ENCODE peak calls at places on chromosomes 4 and X, in ten cellular contexts. One of them, this sample, is unnamed. For H3K4me1, the result is how much of the 10 kb centered on the place peaks cover.

GRCh38 chr4:119648398-119648797 is 19.8 kb upstream of the PDE5A start:
- DNase-seq in CD8-positive, alpha-beta memory T cell: no peak
- DNase-seq in prostate gland: no peak
- DNase-seq in suprapubic skin: no peak
- DNase-seq in left lung: no peak
- DNase-seq in left ventricle myocardium inferior: no peak
- DNase-seq in cardiac muscle cell: no peak
- DNase-seq in H9: no peak
- DNase-seq in CD4-positive, CD25-positive, alpha-beta regulatory T cell: no peak
- DNase-seq in aorta: no peak
- DNase-seq in this sample: no peak

GRCh38 chr4:55524844-55525571 is 21.7 kb downstream of the CLOCK start:
- DNase-seq in CD8-positive, alpha-beta memory T cell: no peak
- DNase-seq in prostate gland: no peak
- DNase-seq in suprapubic skin: no peak
- DNase-seq in left lung: no peak
- DNase-seq in left ventricle myocardium inferior: no peak
- DNase-seq in cardiac muscle cell: peak
- DNase-seq in H9: no peak
- DNase-seq in CD4-positive, CD25-positive, alpha-beta regulatory T cell: no peak
- DNase-seq in aorta: no peak
- DNase-seq in this sample: no peak

GRCh38 chrX:151082077-151082948 is 94.1 kb upstream of the GPR50 start:
- DNase-seq in CD8-positive, alpha-beta memory T cell: peak
- DNase-seq in prostate gland: peak
- DNase-seq in suprapubic skin: peak
- DNase-seq in left lung: peak
- DNase-seq in left ventricle myocardium inferior: peak
- DNase-seq in cardiac muscle cell: peak
- DNase-seq in H9: peak
- DNase-seq in CD4-positive, CD25-positive, alpha-beta regulatory T cell: peak
- DNase-seq in aorta: peak
- DNase-seq in this sample: peak

GRCh38 chr4:38610844-38611550 is 53.0 kb upstream of the KLF3 start:
- DNase-seq in CD8-positive, alpha-beta memory T cell: no peak
- DNase-seq in prostate gland: peak
- DNase-seq in suprapubic skin: no peak
- DNase-seq in left lung: no peak
- DNase-seq in left ventricle myocardium inferior: no peak
- DNase-seq in cardiac muscle cell: no peak
- DNase-seq in H9: no peak
- DNase-seq in CD4-positive, CD25-positive, alpha-beta regulatory T cell: no peak
- DNase-seq in aorta: peak
- DNase-seq in this sample: peak

GRCh38 chr4:122687450-122688121 is 44.9 kb upstream of the BBS12 start:
- DNase-seq in CD8-positive, alpha-beta memory T cell: no peak
- DNase-seq in prostate gland: no peak
- DNase-seq in suprapubic skin: no peak
- DNase-seq in left lung: no peak
- DNase-seq in left ventricle myocardium inferior: no peak
- DNase-seq in cardiac muscle cell: peak
- DNase-seq in H9: no peak
- DNase-seq in CD4-positive, CD25-positive, alpha-beta regulatory T cell: no peak
- DNase-seq in aorta: no peak
- DNase-seq in this sample: no peak

GRCh38 chr4:107800686-107801085 is 24.0 kb upstream of the SGMS2 start:
- DNase-seq in CD8-positive, alpha-beta memory T cell: no peak
- DNase-seq in prostate gland: no peak
- DNase-seq in suprapubic skin: no peak
- DNase-seq in left lung: no peak
- DNase-seq in left ventricle myocardium inferior: no peak
- DNase-seq in cardiac muscle cell: no peak
- DNase-seq in H9: no peak
- DNase-seq in CD4-positive, CD25-positive, alpha-beta regulatory T cell: no peak
- DNase-seq in aorta: no peak
- DNase-seq in this sample: no peak

GRCh38 chrX:17456526-17456925 is 81.5 kb downstream of the NHS start:
- DNase-seq in CD8-positive, alpha-beta memory T cell: no peak
- DNase-seq in prostate gland: no peak
- DNase-seq in suprapubic skin: no peak
- DNase-seq in left lung: no peak
- DNase-seq in left ventricle myocardium inferior: no peak
- DNase-seq in cardiac muscle cell: no peak
- DNase-seq in H9: no peak
- DNase-seq in CD4-positive, CD25-positive, alpha-beta regulatory T cell: no peak
- DNase-seq in aorta: no peak
- DNase-seq in this sample: no peak

GRCh38 chrX:85391879-85392238 is 12.4 kb upstream of the POF1B start:
- DNase-seq in CD8-positive, alpha-beta memory T cell: no peak
- DNase-seq in prostate gland: no peak
- DNase-seq in suprapubic skin: no peak
- DNase-seq in left lung: no peak
- DNase-seq in left ventricle myocardium inferior: no peak
- DNase-seq in cardiac muscle cell: no peak
- DNase-seq in H9: no peak
- DNase-seq in CD4-positive, CD25-positive, alpha-beta regulatory T cell: no peak
- DNase-seq in aorta: no peak
- DNase-seq in this sample: no peak

GRCh38 chrX:136080766-136081165 is 66.6 kb upstream of the FHL1 start:
- DNase-seq in CD8-positive, alpha-beta memory T cell: no peak
- DNase-seq in prostate gland: no peak
- DNase-seq in suprapubic skin: no peak
- DNase-seq in left lung: no peak
- DNase-seq in left ventricle myocardium inferior: no peak
- DNase-seq in cardiac muscle cell: no peak
- DNase-seq in H9: no peak
- DNase-seq in CD4-positive, CD25-positive, alpha-beta regulatory T cell: no peak
- DNase-seq in aorta: no peak
- DNase-seq in this sample: no peak

GRCh38 chr4:21869978-21870745 is 78.4 kb downstream of the KCNIP4 start:
- DNase-seq in CD8-positive, alpha-beta memory T cell: no peak
- DNase-seq in prostate gland: no peak
- DNase-seq in suprapubic skin: no peak
- DNase-seq in left lung: no peak
- DNase-seq in left ventricle myocardium inferior: no peak
- DNase-seq in cardiac muscle cell: no peak
- DNase-seq in H9: no peak
- DNase-seq in CD4-positive, CD25-positive, alpha-beta regulatory T cell: no peak
- DNase-seq in aorta: no peak
- DNase-seq in this sample: no peak

GRCh38 chr4:182250446-182250845 is 7.2 kb downstream of the TENM3 start:
- DNase-seq in CD8-positive, alpha-beta memory T cell: no peak
- DNase-seq in prostate gland: no peak
- DNase-seq in suprapubic skin: no peak
- DNase-seq in left lung: no peak
- DNase-seq in left ventricle myocardium inferior: no peak
- DNase-seq in cardiac muscle cell: no peak
- DNase-seq in H9: no peak
- DNase-seq in CD4-positive, CD25-positive, alpha-beta regulatory T cell: no peak
- DNase-seq in aorta: no peak
- DNase-seq in this sample: no peak

GRCh38 chr4:25913851-25914669 is at the start of gene SMIM20:
- DNase-seq in CD8-positive, alpha-beta memory T cell: peak
- DNase-seq in prostate gland: peak
- DNase-seq in suprapubic skin: peak
- DNase-seq in left lung: peak
- DNase-seq in left ventricle myocardium inferior: peak
- DNase-seq in cardiac muscle cell: peak
- DNase-seq in H9: peak
- DNase-seq in CD4-positive, CD25-positive, alpha-beta regulatory T cell: peak
- DNase-seq in aorta: peak
- DNase-seq in this sample: peak

GRCh38 chrX:149572743-149573142 is 14.5 kb downstream of the MAGEA9B start:
- DNase-seq in CD8-positive, alpha-beta memory T cell: no peak
- DNase-seq in prostate gland: no peak
- DNase-seq in suprapubic skin: no peak
- DNase-seq in left lung: no peak
- DNase-seq in left ventricle myocardium inferior: no peak
- DNase-seq in cardiac muscle cell: no peak
- DNase-seq in H9: no peak
- DNase-seq in CD4-positive, CD25-positive, alpha-beta regulatory T cell: no peak
- DNase-seq in aorta: no peak
- DNase-seq in this sample: no peak

GRCh38 chrX:110852180-110852579 is 56.6 kb upstream of the CHRDL1 start:
- DNase-seq in CD8-positive, alpha-beta memory T cell: no peak
- DNase-seq in prostate gland: no peak
- DNase-seq in suprapubic skin: no peak
- DNase-seq in left lung: no peak
- DNase-seq in left ventricle myocardium inferior: no peak
- DNase-seq in cardiac muscle cell: peak
- DNase-seq in H9: no peak
- DNase-seq in CD4-positive, CD25-positive, alpha-beta regulatory T cell: no peak
- DNase-seq in aorta: no peak
- DNase-seq in this sample: no peak

GRCh38 chr4:30537462-30537861 is 182.7 kb upstream of the PCDH7 start:
- DNase-seq in CD8-positive, alpha-beta memory T cell: no peak
- DNase-seq in prostate gland: no peak
- DNase-seq in suprapubic skin: no peak
- DNase-seq in left lung: no peak
- DNase-seq in left ventricle myocardium inferior: no peak
- DNase-seq in cardiac muscle cell: peak
- DNase-seq in H9: no peak
- DNase-seq in CD4-positive, CD25-positive, alpha-beta regulatory T cell: no peak
- DNase-seq in aorta: no peak
- DNase-seq in this sample: no peak

GRCh38 chr4:61447918-61448317 is 247.8 kb downstream of the ADGRL3 start:
- DNase-seq in CD8-positive, alpha-beta memory T cell: no peak
- DNase-seq in prostate gland: no peak
- DNase-seq in suprapubic skin: no peak
- DNase-seq in left lung: no peak
- DNase-seq in left ventricle myocardium inferior: no peak
- DNase-seq in cardiac muscle cell: no peak
- DNase-seq in H9: no peak
- DNase-seq in CD4-positive, CD25-positive, alpha-beta regulatory T cell: no peak
- DNase-seq in aorta: no peak
- DNase-seq in this sample: no peak

GRCh38 chr4:2484993-2485392 is 16.1 kb downstream of the RNF4 start:
- DNase-seq in CD8-positive, alpha-beta memory T cell: peak
- DNase-seq in prostate gland: peak
- DNase-seq in suprapubic skin: peak
- DNase-seq in left lung: peak
- DNase-seq in left ventricle myocardium inferior: peak
- DNase-seq in cardiac muscle cell: peak
- DNase-seq in H9: no peak
- DNase-seq in CD4-positive, CD25-positive, alpha-beta regulatory T cell: peak
- DNase-seq in aorta: peak
- DNase-seq in this sample: peak

GRCh38 chr4:29551813-29552212 is 1168.4 kb upstream of the PCDH7 start:
- DNase-seq in CD8-positive, alpha-beta memory T cell: no peak
- DNase-seq in prostate gland: no peak
- DNase-seq in suprapubic skin: no peak
- DNase-seq in left lung: no peak
- DNase-seq in left ventricle myocardium inferior: no peak
- DNase-seq in cardiac muscle cell: no peak
- DNase-seq in H9: no peak
- DNase-seq in CD4-positive, CD25-positive, alpha-beta regulatory T cell: no peak
- DNase-seq in aorta: no peak
- DNase-seq in this sample: no peak

GRCh38 chr4:139532951-139533350 is 23.1 kb downstream of the SETD7 start:
- DNase-seq in CD8-positive, alpha-beta memory T cell: no peak
- DNase-seq in prostate gland: no peak
- DNase-seq in suprapubic skin: no peak
- DNase-seq in left lung: no peak
- DNase-seq in left ventricle myocardium inferior: no peak
- DNase-seq in cardiac muscle cell: no peak
- DNase-seq in H9: no peak
- DNase-seq in CD4-positive, CD25-positive, alpha-beta regulatory T cell: no peak
- DNase-seq in aorta: no peak
- DNase-seq in this sample: no peak

DNA sequence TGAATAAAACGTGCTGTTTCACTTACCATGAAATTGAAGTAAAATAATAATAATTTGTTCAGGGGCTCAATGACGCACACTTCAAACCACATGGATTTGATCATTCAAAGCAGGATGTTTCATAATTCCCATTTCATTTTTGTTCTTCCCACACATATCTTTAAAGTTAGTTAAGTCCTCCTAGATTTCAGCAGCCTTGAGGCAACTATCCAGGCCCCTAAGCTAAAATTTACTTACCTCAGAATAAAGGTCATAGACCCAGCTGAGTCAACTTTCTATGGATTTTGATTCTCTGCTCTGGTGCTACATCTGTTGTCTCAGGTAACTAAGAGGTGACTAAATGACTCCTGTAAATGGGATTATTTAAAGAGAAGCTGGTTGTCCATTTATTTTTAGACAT is 25.0 kb downstream of the GPR174 start:
- DNase-seq in CD8-positive, alpha-beta memory T cell: no peak
- DNase-seq in prostate gland: no peak
- DNase-seq in suprapubic skin: no peak
- DNase-seq in left lung: no peak
- DNase-seq in left ventricle myocardium inferior: no peak
- DNase-seq in cardiac muscle cell: no peak
- DNase-seq in H9: no peak
- DNase-seq in CD4-positive, CD25-positive, alpha-beta regulatory T cell: no peak
- DNase-seq in aorta: no peak
- DNase-seq in this sample: no peak
- H3K4me1 ChIP-seq in CD8-positive, alpha-beta memory T cell: half or more
- H3K4me1 ChIP-seq in prostate gland: under half
- H3K4me1 ChIP-seq in suprapubic skin: under half
- H3K4me1 ChIP-seq in left lung: under half
- H3K4me1 ChIP-seq in left ventricle myocardium inferior: under half
- H3K4me1 ChIP-seq in cardiac muscle cell: under half
- H3K4me1 ChIP-seq in H9: under half
- H3K4me1 ChIP-seq in CD4-positive, CD25-positive, alpha-beta regulatory T cell: half or more
- H3K4me1 ChIP-seq in aorta: under half
- H3K4me1 ChIP-seq in this sample: under half

GRCh38 chr4:41359836-41360213 is 103.1 kb downstream of the UCHL1 start:
- DNase-seq in CD8-positive, alpha-beta memory T cell: no peak
- DNase-seq in prostate gland: no peak
- DNase-seq in suprapubic skin: no peak
- DNase-seq in left lung: no peak
- DNase-seq in left ventricle myocardium inferior: no peak
- DNase-seq in cardiac muscle cell: no peak
- DNase-seq in H9: peak
- DNase-seq in CD4-positive, CD25-positive, alpha-beta regulatory T cell: no peak
- DNase-seq in aorta: no peak
- DNase-seq in this sample: peak
- H3K27ac ChIP-seq in CD8-positive, alpha-beta memory T cell: no peak
- H3K27ac ChIP-seq in prostate gland: peak
- H3K27ac ChIP-seq in suprapubic skin: peak
- H3K27ac ChIP-seq in left lung: peak
- H3K27ac ChIP-seq in left ventricle myocardium inferior: peak
- H3K27ac ChIP-seq in cardiac muscle cell: no peak
- H3K27ac ChIP-seq in H9: no peak
- H3K27ac ChIP-seq in CD4-positive, CD25-positive, alpha-beta regulatory T cell: no peak
- H3K27ac ChIP-seq in aorta: peak
- H3K27ac ChIP-seq in this sample: peak

GRCh38 chr4:118284169-118284568 is 68.6 kb downstream of the PRSS12 start:
- DNase-seq in CD8-positive, alpha-beta memory T cell: no peak
- DNase-seq in prostate gland: no peak
- DNase-seq in suprapubic skin: no peak
- DNase-seq in left lung: no peak
- DNase-seq in left ventricle myocardium inferior: no peak
- DNase-seq in cardiac muscle cell: no peak
- DNase-seq in H9: no peak
- DNase-seq in CD4-positive, CD25-positive, alpha-beta regulatory T cell: no peak
- DNase-seq in aorta: no peak
- DNase-seq in this sample: no peak
- H3K4me1 ChIP-seq in CD8-positive, alpha-beta memory T cell: under half
- H3K4me1 ChIP-seq in prostate gland: under half
- H3K4me1 ChIP-seq in suprapubic skin: under half
- H3K4me1 ChIP-seq in left lung: under half
- H3K4me1 ChIP-seq in left ventricle myocardium inferior: under half
- H3K4me1 ChIP-seq in cardiac muscle cell: under half
- H3K4me1 ChIP-seq in H9: under half
- H3K4me1 ChIP-seq in CD4-positive, CD25-positive, alpha-beta regulatory T cell: under half
- H3K4me1 ChIP-seq in aorta: under half
- H3K4me1 ChIP-seq in this sample: under half

GRCh38 chrX:103151799-103152198 is 58.9 kb upstream of the NXF3 start:
- DNase-seq in CD8-positive, alpha-beta memory T cell: no peak
- DNase-seq in prostate gland: no peak
- DNase-seq in suprapubic skin: no peak
- DNase-seq in left lung: no peak
- DNase-seq in left ventricle myocardium inferior: no peak
- DNase-seq in cardiac muscle cell: no peak
- DNase-seq in H9: no peak
- DNase-seq in CD4-positive, CD25-positive, alpha-beta regulatory T cell: no peak
- DNase-seq in aorta: no peak
- DNase-seq in this sample: no peak
- H3K27ac ChIP-seq in CD8-positive, alpha-beta memory T cell: no peak
- H3K27ac ChIP-seq in prostate gland: no peak
- H3K27ac ChIP-seq in suprapubic skin: no peak
- H3K27ac ChIP-seq in left lung: no peak
- H3K27ac ChIP-seq in left ventricle myocardium inferior: no peak
- H3K27ac ChIP-seq in cardiac muscle cell: no peak
- H3K27ac ChIP-seq in H9: no peak
- H3K27ac ChIP-seq in CD4-positive, CD25-positive, alpha-beta regulatory T cell: no peak
- H3K27ac ChIP-seq in aorta: no peak
- H3K27ac ChIP-seq in this sample: no peak

This sample was measured in right cardiac atrium.